ENCODE peak calls at places on chromosomes 12 and 14, in six cellular contexts. Y, L, Z, W, O and I are unnamed samples.

GRCh38 chr14:103943673-103944072 is 1.3 kb upstream of the RD3L start:
- DNase-seq in Y (no peak), L (no peak), Z (no peak), W (no peak), O (no peak), I (no peak)

GRCh38 chr14:85576848-85577541 is 47.1 kb downstream of the FLRT2 start:
- DNase-seq in Y (no peak), L (no peak), Z (no peak), W (no peak), O (no peak), I (no peak)

GRCh38 chr12:54759751-54760150 is 94.6 kb upstream of the MUCL1 start:
- DNase-seq in Y (no peak), L (no peak), Z (no peak), W (no peak), O (no peak), I (peak; percentile 2)

GRCh38 chr12:116406529-116406928 is 129.0 kb upstream of the MED13L start:
- DNase-seq in Y (peak; percentile 48), L (peak; percentile 91), Z (no peak), W (no peak), O (peak; percentile 92), I (peak; percentile 42)

GRCh38 chr12:2960432-2960956 is 1.3 kb downstream of the TEAD4 start:
- DNase-seq in Y (no peak), L (no peak), Z (no peak), W (no peak), O (no peak), I (peak; percentile 4)

GRCh38 chr12:12202747-12203146 is 64.1 kb downstream of the LRP6 start:
- DNase-seq in Y (no peak), L (no peak), Z (no peak), W (no peak), O (no peak), I (no peak)

GRCh38 chr12:14290951-14291350 is 74.5 kb upstream of the ATF7IP start:
- DNase-seq in Y (no peak), L (no peak), Z (no peak), W (no peak), O (no peak), I (no peak)

GRCh38 chr14:20655851-20656250 is 14.4 kb upstream of the OR6S1 start:
- DNase-seq in Y (no peak), L (no peak), Z (no peak), W (no peak), O (no peak), I (no peak)

GRCh38 chr12:13455765-13456164 is 259.2 kb downstream of the EMP1 start:
- DNase-seq in Y (no peak), L (no peak), Z (no peak), W (no peak), O (no peak), I (no peak)

GRCh38 chr14:73888971-73889370 is 2.3 kb downstream of the ZNF410 start:
- DNase-seq in Y (no peak), L (peak; percentile 70), Z (no peak), W (no peak), O (no peak), I (no peak)

GRCh38 chr12:51661199-51661598 is 70.2 kb downstream of the SCN8A start:
- DNase-seq in Y (no peak), L (no peak), Z (no peak), W (no peak), O (no peak), I (no peak)

GRCh38 chr14:68688872-68689371 is 103.9 kb downstream of the ZFP36L1 start:
- DNase-seq in Y (no peak), L (no peak), Z (no peak), W (no peak), O (no peak), I (no peak)

GRCh38 chr14:71452535-71452934 is 479.7 kb upstream of the RGS6 start:
- DNase-seq in Y (no peak), L (no peak), Z (no peak), W (no peak), O (no peak), I (no peak)

GRCh38 chr12:53737951-53738833 is 10.9 kb upstream of the CALCOCO1 start:
- DNase-seq in Y (peak; percentile 48), L (no peak), Z (no peak), W (peak; percentile 26), O (no peak), I (no peak)

GRCh38 chr12:108400060-108400459 is 60.9 kb upstream of the CMKLR1 start:
- DNase-seq in Y (no peak), L (no peak), Z (no peak), W (no peak), O (no peak), I (no peak)

GRCh38 chr14:65910108-65910507 is 497.6 kb downstream of the FUT8 start:
- DNase-seq in Y (no peak), L (no peak), Z (no peak), W (no peak), O (no peak), I (peak; percentile 7)

GRCh38 chr14:104263671-104264358 is 125.4 kb downstream of the KIF26A start:
- DNase-seq in Y (peak; percentile 20), L (no peak), Z (no peak), W (no peak), O (no peak), I (no peak)

GRCh38 chr14:47715330-47715729 is 39.9 kb upstream of the MDGA2 start:
- DNase-seq in Y (no peak), L (no peak), Z (no peak), W (no peak), O (no peak), I (no peak)

GRCh38 chr12:104790296-104791125 is 167.6 kb downstream of the SLC41A2 start:
- DNase-seq in Y (peak; percentile 40), L (no peak), Z (no peak), W (peak; percentile 6), O (peak; percentile 47), I (no peak)

GRCh38 chr14:100906420-100906819 is 2.9 kb upstream of the RTL1 start:
- DNase-seq in Y (no peak), L (no peak), Z (no peak), W (no peak), O (no peak), I (no peak)

GRCh38 chr14:71070169-71070568 is 162.9 kb downstream of the PCNX1 start:
- DNase-seq in Y (no peak), L (no peak), Z (no peak), W (no peak), O (no peak), I (peak; percentile 10)

GRCh38 chr14:91985008-91985407 is 37.5 kb upstream of the FBLN5 start:
- DNase-seq in Y (no peak), L (peak; percentile 42), Z (no peak), W (no peak), O (no peak), I (peak; percentile 76)

GRCh38 chr12:42143401-42144173 is 1.1 kb downstream of the GXYLT1 start:
- DNase-seq in Y (no peak), L (no peak), Z (no peak), W (no peak), O (no peak), I (no peak)

GRCh38 chr12:112837629-112838191 is 46.2 kb downstream of the RPH3A start:
- DNase-seq in Y (no peak), L (no peak), Z (no peak), W (no peak), O (no peak), I (peak; percentile 25)

GRCh38 chr12:124359671-124360581 is 65.0 kb downstream of the RFLNA start:
- DNase-seq in Y (peak; percentile 94), L (no peak), Z (no peak), W (no peak), O (peak; percentile 95), I (no peak)

GRCh38 chr12:123099556-123100192 is 51.2 kb downstream of the PITPNM2 start:
- DNase-seq in Y (no peak), L (no peak), Z (no peak), W (no peak), O (no peak), I (no peak)

GRCh38 chr14:34956906-34957305 is 25.9 kb upstream of the SRP54 start:
- DNase-seq in Y (no peak), L (no peak), Z (no peak), W (no peak), O (no peak), I (no peak)

GRCh38 chr14:34946699-34947098 is 36.1 kb upstream of the SRP54 start:
- DNase-seq in Y (no peak), L (no peak), Z (no peak), W (no peak), O (no peak), I (no peak)

DNA sequence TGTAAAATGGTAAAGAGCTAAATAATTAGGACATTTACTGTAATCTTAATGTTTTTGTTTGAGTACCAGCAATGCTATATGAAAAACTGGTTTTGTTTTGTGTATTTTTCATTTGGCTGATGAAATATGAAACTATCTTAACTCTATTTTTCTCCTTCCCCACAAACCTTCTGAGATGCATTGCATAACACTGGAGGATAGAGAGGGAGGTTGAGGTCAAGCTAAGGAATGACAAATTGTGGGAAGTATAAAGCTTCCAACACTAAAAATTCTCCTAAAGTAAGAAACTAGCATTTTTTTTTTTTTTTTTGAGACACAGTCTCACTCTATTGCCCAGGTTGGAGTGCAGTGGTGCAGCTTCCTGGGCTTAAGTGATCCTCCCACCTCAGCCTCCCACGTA is 31.5 kb upstream of the SRP54 start:
- DNase-seq in Y (no peak), L (peak; percentile 17), Z (no peak), W (no peak), O (no peak), I (no peak)
- H3K4me3 ChIP-seq in Y (no peak overlapping the region), L (no peak overlapping the region), Z (no peak overlapping the region), W (no peak overlapping the region), O (no peak overlapping the region), I (no peak overlapping the region)

GRCh38 chr12:67578976-67579661 is 69.4 kb upstream of the DYRK2 start:
- DNase-seq in Y (no peak), L (no peak), Z (no peak), W (peak; percentile 56), O (no peak), I (no peak)
- H3K4me3 ChIP-seq in Y (no peak overlapping the region), L (no peak overlapping the region), Z (no peak overlapping the region), W (peak overlapping the region; percentile 20), O (no peak overlapping the region), I (no peak overlapping the region)

DNA sequence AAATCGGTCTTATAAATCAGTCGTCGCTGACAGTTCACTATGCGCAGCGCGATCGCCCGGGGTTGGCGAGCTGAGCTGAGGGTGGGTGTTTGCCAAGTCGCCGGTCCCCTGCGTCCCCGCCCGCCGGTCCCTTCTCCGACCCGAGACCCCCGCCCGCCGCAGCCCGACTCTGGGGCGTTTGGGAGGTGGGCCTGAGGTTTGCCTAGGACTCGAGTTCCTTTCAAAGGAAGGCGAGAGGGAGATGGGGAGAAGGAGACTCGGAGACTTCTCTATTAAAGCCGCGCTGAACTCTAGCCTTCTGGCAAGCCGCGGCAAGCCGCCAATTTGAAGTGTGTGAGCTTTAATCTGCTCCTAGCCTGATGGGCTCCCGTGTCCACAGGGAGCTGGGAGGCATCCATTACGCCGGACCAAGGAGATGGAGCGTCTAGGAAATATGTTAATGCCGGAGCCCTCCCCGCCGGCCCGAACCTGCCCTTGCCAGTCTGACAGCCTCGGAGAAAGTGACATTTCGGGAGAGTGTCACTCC is 392.8 kb downstream of the NOVA1 start:
- DNase-seq in Y (peak; percentile 25), L (no peak), Z (no peak), W (no peak), O (peak; percentile 39), I (no peak)
- H3K4me3 ChIP-seq in Y (peak overlapping the region; percentile 45), L (no peak overlapping the region), Z (peak overlapping the region; percentile 48), W (no peak overlapping the region), O (peak overlapping the region; percentile 63), I (peak overlapping the region; percentile 56)

DNA sequence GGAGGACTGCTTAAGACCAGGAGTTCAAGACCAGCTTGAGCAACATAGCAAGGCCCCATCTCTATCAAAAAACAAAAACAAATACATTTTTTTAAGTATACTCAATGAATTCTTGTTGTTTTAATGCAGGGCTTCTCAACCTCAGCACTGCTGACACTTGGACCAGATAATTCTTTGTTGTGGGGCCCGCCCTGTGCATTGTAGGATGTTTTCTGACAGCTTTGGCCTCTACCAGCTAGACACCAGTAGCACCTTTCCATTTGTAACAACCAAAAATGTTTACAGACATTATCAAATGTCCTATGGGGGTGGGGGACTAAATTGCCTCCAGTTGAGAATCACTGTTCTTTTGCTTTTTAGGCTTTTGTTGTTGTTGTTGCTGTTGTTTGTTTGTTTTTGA is 128.1 kb upstream of the MDM1 start:
- DNase-seq in Y (no peak), L (no peak), Z (no peak), W (no peak), O (no peak), I (no peak)
- H3K4me3 ChIP-seq in Y (no peak overlapping the region), L (no peak overlapping the region), Z (no peak overlapping the region), W (no peak overlapping the region), O (no peak overlapping the region), I (no peak overlapping the region)